ENCODE peak calls at places on chromosome 15, in eight cellular contexts. L is tibial artery, D is H9, F is IMR-90, S is upper lobe of right lung, N is right cardiac atrium, G is GM23248, C is SJCRH30. P is an unnamed sample. For H3K4me1, the result is how much of the 10 kb centered on the place peaks cover.

GRCh38 chr15:61038387-61038786 is 190.7 kb downstream of the RORA start:
- DNase-seq in N (no peak), S (no peak), L (no peak), G (peak), F (peak), C (peak), D (no peak), P (no peak)

GRCh38 chr15:101151286-101151685 is 100.6 kb downstream of the CHSY1 start:
- DNase-seq in F (no peak), D (no peak), L (peak), G (no peak), N (no peak), S (no peak), C (no peak), P (no peak)

GRCh38 chr15:25251700-25252390 is 187.0 kb downstream of the UBE3A start:
- DNase-seq in L (peak), C (no peak), S (peak), D (peak), F (no peak), N (peak), G (no peak), P (no peak)

GRCh38 chr15:84949845-84950569 is 31.6 kb upstream of the PDE8A start:
- DNase-seq in L (no peak), G (peak), S (no peak), N (no peak), C (no peak), F (no peak), D (no peak), P (no peak)

GRCh38 chr15:29805043-29805707 is 17.1 kb downstream of the TJP1 start:
- DNase-seq in G (peak), N (peak), L (no peak), D (no peak), F (peak), C (peak), S (no peak), P (no peak)

GRCh38 chr15:64521726-64522164 is 61.4 kb downstream of the ZNF609 start:
- DNase-seq in G (peak), S (no peak), D (peak), F (peak), N (peak), L (no peak), C (peak), P (no peak)

GRCh38 chr15:84099181-84099580 is 136.4 kb upstream of the GOLGA6L4 start:
- DNase-seq in F (no peak), N (peak), G (no peak), S (no peak), L (no peak), D (no peak), C (peak), P (no peak)

GRCh38 chr15:62958528-62958927 is 84.0 kb upstream of the TPM1 start:
- DNase-seq in C (no peak), G (peak), N (no peak), S (no peak), L (no peak), F (no peak), D (no peak), P (no peak)

GRCh38 chr15:62896969-62897486 is 145.5 kb upstream of the TPM1 start:
- DNase-seq in D (no peak), C (peak), F (peak), G (peak), S (peak), L (peak), N (peak), P (peak)

GRCh38 chr15:74396445-74397238 is 29.2 kb upstream of the CYP11A1 start:
- DNase-seq in G (peak), N (no peak), C (peak), F (peak), L (no peak), S (no peak), D (no peak), P (no peak)

GRCh38 chr15:83292317-83292716 is 7.9 kb upstream of the BNC1 start:
- DNase-seq in N (no peak), S (no peak), C (no peak), G (peak), F (peak), L (no peak), D (no peak), P (no peak)

GRCh38 chr15:100663066-100663465 is 60.7 kb downstream of the ASB7 start:
- DNase-seq in S (no peak), N (no peak), G (peak), F (no peak), L (peak), C (peak), D (peak), P (peak)

GRCh38 chr15:71271327-71271726 is 156.1 kb downstream of the THSD4 start:
- DNase-seq in S (no peak), L (no peak), C (no peak), F (no peak), N (no peak), D (no peak), G (no peak), P (no peak)

GRCh38 chr15:73324496-73325170 is 44.1 kb downstream of the HCN4 start:
- DNase-seq in L (peak), S (peak), N (no peak), D (no peak), C (no peak), F (no peak), G (no peak), P (no peak)

GRCh38 chr15:87556886-87557285 is 699.7 kb downstream of the NTRK3 start:
- DNase-seq in C (no peak), S (no peak), N (no peak), D (no peak), L (no peak), F (no peak), G (no peak), P (no peak)

GRCh38 chr15:25512957-25513356 is 74.1 kb upstream of the UBE3A start:
- DNase-seq in C (no peak), N (no peak), L (no peak), S (no peak), F (no peak), G (no peak), D (no peak), P (no peak)

GRCh38 chr15:31367021-31367729 is 40.5 kb downstream of the KLF13 start:
- DNase-seq in F (no peak), G (no peak), S (no peak), D (no peak), C (no peak), N (peak), L (peak), P (no peak)

GRCh38 chr15:47801522-47801921 is 84.2 kb downstream of the SEMA6D start:
- DNase-seq in C (no peak), N (no peak), F (no peak), D (no peak), L (no peak), G (no peak), S (no peak), P (no peak)

GRCh38 chr15:51025454-51025846 is 69.3 kb downstream of the TNFAIP8L3 start:
- DNase-seq in F (no peak), S (no peak), D (no peak), G (no peak), N (no peak), L (no peak), C (no peak), P (no peak)

GRCh38 chr15:76863123-76863522 is 42.0 kb downstream of the SCAPER start:
- DNase-seq in D (no peak), L (no peak), F (no peak), G (no peak), S (no peak), C (no peak), N (no peak), P (no peak)

GRCh38 chr15:49860101-49860500 is 239.3 kb downstream of the DTWD1 start:
- DNase-seq in N (no peak), L (no peak), C (no peak), S (no peak), F (peak), G (peak), D (no peak), P (no peak)

GRCh38 chr15:82554351-82554750 is 14.1 kb upstream of the RPS17 start:
- DNase-seq in N (no peak), G (peak), C (no peak), L (no peak), S (no peak), F (no peak), D (no peak), P (no peak)

GRCh38 chr15:61653110-61653509 is 407.1 kb downstream of the VPS13C start:
- DNase-seq in L (peak), C (peak), G (no peak), F (no peak), D (peak), S (no peak), N (peak), P (no peak)

GRCh38 chr15:28930476-28931291 is 44.9 kb downstream of the APBA2 start:
- DNase-seq in C (no peak), N (no peak), F (no peak), D (no peak), L (peak), S (no peak), G (no peak), P (no peak)

GRCh38 chr15:85689729-85690128 is 105.0 kb downstream of the KLHL25 start:
- DNase-seq in G (peak), S (no peak), F (peak), L (no peak), N (peak), D (peak), C (no peak), P (no peak)

GRCh38 chr15:31145271-31145911 is 43.9 kb upstream of the TRPM1 start:
- DNase-seq in L (no peak), D (no peak), N (no peak), S (no peak), G (no peak), F (peak), C (no peak), P (no peak)

GRCh38 chr15:45099549-45100165 is 14.3 kb downstream of the DUOX2 start:
- DNase-seq in N (no peak), S (peak), C (no peak), L (peak), D (no peak), G (no peak), F (no peak), P (no peak)

DNA sequence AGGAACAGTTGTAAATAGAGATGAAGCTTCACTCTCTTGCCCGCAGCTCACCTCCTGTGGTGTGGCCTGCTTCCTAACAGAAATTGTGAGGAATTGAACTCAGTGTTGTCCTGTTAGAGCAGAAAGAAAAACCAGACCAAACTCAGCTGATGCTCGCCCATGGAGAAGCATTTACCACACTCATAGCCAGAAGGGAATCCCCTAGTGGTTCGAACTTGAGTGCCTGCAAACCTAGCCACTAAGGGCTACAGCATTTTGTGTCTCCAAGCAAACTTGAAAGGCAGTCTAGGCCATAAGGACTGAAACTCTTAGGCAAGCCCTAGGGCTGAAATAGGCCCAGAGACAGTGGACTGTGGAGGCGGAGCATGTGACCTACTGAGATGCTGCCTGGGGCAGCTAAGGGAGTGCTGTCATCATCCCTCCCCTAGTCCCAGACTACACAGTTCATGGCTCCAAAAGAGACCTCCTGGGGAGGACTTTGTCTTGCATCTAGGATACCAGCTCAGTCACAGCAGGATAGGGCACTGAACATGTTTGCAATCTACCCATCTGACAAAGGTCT is 44.5 kb upstream of the MCTP2 start:
- DNase-seq in G (no peak), C (no peak), L (no peak), F (no peak), S (no peak), N (no peak), D (peak), P (no peak)
- H3K4me1 ChIP-seq in G (under half), C (under half), L (under half), F (under half), S (under half), N (under half), D (under half), P (under half)

GRCh38 chr15:78058401-78058935 is 19.0 kb downstream of the TBC1D2B start:
- DNase-seq in L (peak), S (no peak), C (no peak), F (no peak), N (no peak), D (no peak), G (no peak), P (no peak)

GRCh38 chr15:78056714-78057269 is 20.7 kb downstream of the TBC1D2B start:
- DNase-seq in C (peak), L (peak), N (no peak), F (peak), G (peak), S (no peak), D (no peak), P (no peak)

GRCh38 chr15:78055923-78056713 is 21.4 kb downstream of the TBC1D2B start:
- DNase-seq in F (no peak), L (peak), S (no peak), D (no peak), N (peak), G (peak), C (no peak), P (no peak)

GRCh38 chr15:78059110-78059839 is 18.2 kb downstream of the TBC1D2B start:
- DNase-seq in G (peak), S (no peak), F (peak), C (peak), D (no peak), N (no peak), L (peak), P (no peak)

GRCh38 chr15:78057803-78058202 is 19.7 kb downstream of the TBC1D2B start:
- DNase-seq in D (no peak), S (no peak), N (no peak), F (no peak), L (peak), G (no peak), C (no peak), P (no peak)
- H3K4me1 ChIP-seq in D (under half), S (half or more), N (under half), F (under half), L (under half), G (under half), C (under half), P (under half)

DNA sequence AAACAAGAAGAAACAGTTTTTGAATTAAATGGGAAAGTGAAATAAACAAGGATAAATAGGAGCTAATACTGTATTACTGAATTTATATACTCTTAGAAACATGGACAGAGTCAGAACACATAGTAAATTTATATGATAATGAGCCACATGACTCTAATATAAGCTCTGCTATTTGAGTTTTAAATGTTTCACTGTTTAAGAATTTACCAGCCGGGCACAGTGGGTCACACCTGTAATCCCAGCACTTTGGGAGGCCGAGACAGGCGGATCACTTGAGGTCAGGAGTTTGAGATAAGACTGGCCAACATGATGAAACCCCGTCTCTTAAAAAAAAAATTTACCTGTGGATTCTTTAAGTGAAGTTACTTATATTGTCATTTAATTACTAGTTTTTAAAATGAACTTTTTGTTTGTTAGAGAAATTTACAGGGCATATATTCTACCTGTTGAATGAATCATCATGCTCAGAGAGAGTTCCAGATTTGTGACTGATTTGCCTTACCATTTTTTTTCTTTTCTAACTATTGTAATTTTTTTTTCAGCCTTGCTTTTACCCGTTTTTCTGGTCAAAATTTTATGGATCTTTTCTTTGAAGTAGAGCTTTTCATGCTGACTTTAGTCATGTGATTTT is 125.7 kb downstream of the TCF12 start:
- DNase-seq in C (no peak), N (no peak), G (no peak), L (no peak), F (no peak), S (no peak), D (no peak), P (no peak)
- H3K4me1 ChIP-seq in C (under half), N (under half), G (under half), L (under half), F (under half), S (under half), D (under half), P (under half)

DNA sequence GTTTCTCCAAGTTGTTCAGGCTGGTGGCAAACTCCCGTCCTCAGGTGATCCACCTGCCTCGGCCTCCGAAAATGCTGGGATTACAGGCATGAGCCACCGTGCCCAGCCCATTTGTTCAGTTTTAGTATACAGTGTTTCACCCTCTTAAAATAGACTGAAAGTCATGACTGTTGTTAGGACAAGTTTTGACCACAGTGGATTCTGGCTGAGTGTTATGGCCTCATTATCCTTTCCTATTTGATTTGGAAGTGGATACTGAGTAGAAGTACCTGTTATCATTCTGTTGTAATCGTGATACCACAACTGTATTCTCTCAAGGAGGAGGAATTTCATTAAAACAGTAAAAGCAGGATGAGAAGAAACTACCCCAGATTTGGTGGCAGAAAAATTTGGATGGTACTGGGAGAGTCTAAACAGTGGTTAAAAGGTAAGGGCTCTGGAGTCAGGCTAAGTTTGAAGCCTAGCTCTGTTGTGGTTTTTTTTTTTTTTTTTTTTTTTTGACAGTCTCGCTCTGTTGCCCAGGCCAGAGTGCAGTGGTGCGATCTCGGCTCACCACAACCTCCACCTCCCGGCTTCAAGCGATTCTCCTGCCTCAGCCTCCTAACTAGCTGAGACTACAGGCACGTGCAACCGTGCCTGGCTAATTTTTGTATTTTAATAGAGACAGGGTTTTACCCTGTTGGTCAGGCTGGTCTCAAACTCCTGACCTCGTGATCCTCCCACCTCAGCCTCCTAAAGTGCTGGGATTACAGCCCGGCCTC is 2.6 kb downstream of the MAP2K1 start:
- DNase-seq in D (no peak), S (no peak), N (no peak), C (no peak), L (no peak), F (no peak), G (no peak), P (no peak)
- H3K4me1 ChIP-seq in D (under half), S (under half), N (under half), C (under half), L (under half), F (under half), G (under half), P (under half)

GRCh38 chr15:90201944-90202375 is 830 bp downstream of the SEMA4B start:
- DNase-seq in D (no peak), L (no peak), C (no peak), S (no peak), N (peak), G (peak), F (no peak), P (no peak)

GRCh38 chr15:90201150-90201943 is at the start of gene SEMA4B:
- DNase-seq in F (peak), D (peak), C (peak), G (peak), N (peak), L (peak), S (peak), P (no peak)

GRCh38 chr15:90203473-90203872 is 2.3 kb downstream of the SEMA4B start:
- DNase-seq in G (no peak), D (no peak), N (peak), S (no peak), L (no peak), F (no peak), C (no peak), P (no peak)

GRCh38 chr15:90203922-90204321 is 2.8 kb downstream of the SEMA4B start:
- DNase-seq in F (no peak), G (no peak), N (peak), D (no peak), C (peak), S (no peak), L (peak), P (no peak)

GRCh38 chr15:90202929-90203328 is 1.8 kb downstream of the SEMA4B start:
- DNase-seq in S (no peak), C (no peak), F (no peak), N (no peak), L (no peak), D (no peak), G (no peak), P (no peak)
- H3K4me1 ChIP-seq in S (under half), C (under half), F (under half), N (under half), L (under half), D (under half), G (under half), P (under half)

DNA sequence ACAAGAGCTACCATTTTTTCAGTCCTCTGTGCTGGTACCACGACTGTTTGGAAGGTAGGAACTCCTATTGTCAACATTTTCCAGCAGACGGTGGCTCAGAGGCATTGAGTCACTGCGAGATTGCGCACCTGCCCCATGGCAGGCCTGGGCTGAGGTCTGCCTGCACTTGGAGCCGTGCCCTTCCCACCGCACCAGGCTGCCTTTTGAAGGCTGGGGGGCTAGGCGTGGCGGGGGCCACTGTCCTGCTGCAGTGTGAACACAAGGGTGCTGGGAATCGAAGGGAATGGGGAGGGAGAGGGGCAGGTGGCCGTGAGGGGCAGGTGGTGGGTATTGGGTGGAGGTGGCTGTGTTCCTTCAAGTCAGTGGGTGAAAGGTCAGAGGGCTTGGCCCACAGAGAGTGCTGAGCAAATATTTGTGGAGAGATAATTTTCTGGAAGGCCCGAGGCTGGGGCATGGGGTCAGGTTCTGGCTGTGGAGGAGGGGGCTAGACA is 16.3 kb downstream of the SNX33 start:
- DNase-seq in G (no peak), S (no peak), L (no peak), F (no peak), N (peak), C (no peak), D (no peak), P (no peak)
- H3K4me1 ChIP-seq in G (half or more), S (half or more), L (under half), F (under half), N (under half), C (under half), D (under half), P (under half)

GRCh38 chr15:78873796-78874761 is 1.4 kb downstream of the MORF4L1 start:
- DNase-seq in D (no peak), G (peak), L (no peak), S (no peak), C (peak), F (peak), N (peak), P (peak)

GRCh38 chr15:78872155-78872971 is at the start of gene MORF4L1:
- DNase-seq in F (peak), C (peak), D (peak), G (peak), S (peak), L (peak), N (peak), P (peak)

GRCh38 chr15:78872972-78873795 is 494 bp downstream of the MORF4L1 start:
- DNase-seq in C (peak), S (peak), F (peak), N (peak), L (peak), G (peak), D (peak), P (peak)

GRCh38 chr15:78878356-78878755 is 5.7 kb downstream of the MORF4L1 start:
- DNase-seq in D (no peak), S (no peak), G (peak), N (no peak), F (peak), C (no peak), L (no peak), P (no peak)

GRCh38 chr15:78875107-78875914 is 2.6 kb downstream of the MORF4L1 start:
- DNase-seq in C (no peak), L (no peak), G (peak), D (no peak), N (no peak), S (no peak), F (peak), P (no peak)
- H3K4me1 ChIP-seq in C (under half), L (under half), G (half or more), D (under half), N (under half), S (under half), F (under half), P (under half)

P was measured in SJSA1.